ENCODE peak calls at places on chromosomes 5 and 9, in nine cellular contexts. One of them, this sample, is unnamed.

GRCh38 chr5:55600086-55600485 is 65.3 kb upstream of the PLPP1 start:
- DNase-seq in mammary epithelial cell: no peak
- DNase-seq in foreskin fibroblast: no peak
- DNase-seq in lower lobe of right lung: no peak
- DNase-seq in brain microvascular endothelial cell: no peak
- DNase-seq in AG09309: no peak
- DNase-seq in astrocyte of the spinal cord: no peak
- DNase-seq in fibroblast of mammary gland: no peak
- DNase-seq in activated CD8-positive, alpha-beta T cell treated with anti-CD3 and anti-CD28 coated beads for 36 hours: no peak
- DNase-seq in this sample: no peak

GRCh38 chr5:16669776-16670175 is 53.0 kb upstream of the RETREG1 start:
- DNase-seq in mammary epithelial cell: no peak
- DNase-seq in foreskin fibroblast: peak
- DNase-seq in lower lobe of right lung: no peak
- DNase-seq in brain microvascular endothelial cell: peak
- DNase-seq in AG09309: no peak
- DNase-seq in astrocyte of the spinal cord: peak
- DNase-seq in fibroblast of mammary gland: peak
- DNase-seq in activated CD8-positive, alpha-beta T cell treated with anti-CD3 and anti-CD28 coated beads for 36 hours: no peak
- DNase-seq in this sample: no peak

GRCh38 chr5:170809551-170809950 is 26.0 kb downstream of the GABRP start:
- DNase-seq in mammary epithelial cell: peak
- DNase-seq in foreskin fibroblast: peak
- DNase-seq in lower lobe of right lung: no peak
- DNase-seq in brain microvascular endothelial cell: peak
- DNase-seq in AG09309: peak
- DNase-seq in astrocyte of the spinal cord: peak
- DNase-seq in fibroblast of mammary gland: peak
- DNase-seq in activated CD8-positive, alpha-beta T cell treated with anti-CD3 and anti-CD28 coated beads for 36 hours: no peak
- DNase-seq in this sample: no peak

GRCh38 chr5:82367930-82368329 is 89.8 kb upstream of the RPS23 start:
- DNase-seq in mammary epithelial cell: no peak
- DNase-seq in foreskin fibroblast: no peak
- DNase-seq in lower lobe of right lung: no peak
- DNase-seq in brain microvascular endothelial cell: no peak
- DNase-seq in AG09309: no peak
- DNase-seq in astrocyte of the spinal cord: no peak
- DNase-seq in fibroblast of mammary gland: no peak
- DNase-seq in activated CD8-positive, alpha-beta T cell treated with anti-CD3 and anti-CD28 coated beads for 36 hours: no peak
- DNase-seq in this sample: no peak

GRCh38 chr5:83657807-83658206 is 62.8 kb downstream of the HAPLN1 start:
- DNase-seq in mammary epithelial cell: no peak
- DNase-seq in foreskin fibroblast: no peak
- DNase-seq in lower lobe of right lung: no peak
- DNase-seq in brain microvascular endothelial cell: no peak
- DNase-seq in AG09309: no peak
- DNase-seq in astrocyte of the spinal cord: no peak
- DNase-seq in fibroblast of mammary gland: no peak
- DNase-seq in activated CD8-positive, alpha-beta T cell treated with anti-CD3 and anti-CD28 coated beads for 36 hours: no peak
- DNase-seq in this sample: no peak

GRCh38 chr5:107389130-107389553 is 281.6 kb downstream of the EFNA5 start:
- DNase-seq in mammary epithelial cell: peak
- DNase-seq in foreskin fibroblast: peak
- DNase-seq in lower lobe of right lung: no peak
- DNase-seq in brain microvascular endothelial cell: peak
- DNase-seq in AG09309: no peak
- DNase-seq in astrocyte of the spinal cord: peak
- DNase-seq in fibroblast of mammary gland: peak
- DNase-seq in activated CD8-positive, alpha-beta T cell treated with anti-CD3 and anti-CD28 coated beads for 36 hours: peak
- DNase-seq in this sample: no peak

GRCh38 chr5:126531543-126532120 is 63.4 kb downstream of the ALDH7A1 start:
- DNase-seq in mammary epithelial cell: peak
- DNase-seq in foreskin fibroblast: peak
- DNase-seq in lower lobe of right lung: no peak
- DNase-seq in brain microvascular endothelial cell: no peak
- DNase-seq in AG09309: no peak
- DNase-seq in astrocyte of the spinal cord: peak
- DNase-seq in fibroblast of mammary gland: peak
- DNase-seq in activated CD8-positive, alpha-beta T cell treated with anti-CD3 and anti-CD28 coated beads for 36 hours: no peak
- DNase-seq in this sample: no peak

GRCh38 chr9:137657606-137658005 is 38.8 kb downstream of the EHMT1 start:
- DNase-seq in mammary epithelial cell: no peak
- DNase-seq in foreskin fibroblast: no peak
- DNase-seq in lower lobe of right lung: no peak
- DNase-seq in brain microvascular endothelial cell: no peak
- DNase-seq in AG09309: no peak
- DNase-seq in astrocyte of the spinal cord: no peak
- DNase-seq in fibroblast of mammary gland: no peak
- DNase-seq in activated CD8-positive, alpha-beta T cell treated with anti-CD3 and anti-CD28 coated beads for 36 hours: no peak
- DNase-seq in this sample: no peak

GRCh38 chr5:170278611-170279500 is 18.7 kb downstream of the LCP2 start:
- DNase-seq in mammary epithelial cell: no peak
- DNase-seq in foreskin fibroblast: no peak
- DNase-seq in lower lobe of right lung: peak
- DNase-seq in brain microvascular endothelial cell: no peak
- DNase-seq in AG09309: no peak
- DNase-seq in astrocyte of the spinal cord: no peak
- DNase-seq in fibroblast of mammary gland: no peak
- DNase-seq in activated CD8-positive, alpha-beta T cell treated with anti-CD3 and anti-CD28 coated beads for 36 hours: peak
- DNase-seq in this sample: no peak

GRCh38 chr5:148937239-148937638 is 110.8 kb downstream of the ADRB2 start:
- DNase-seq in mammary epithelial cell: peak
- DNase-seq in foreskin fibroblast: no peak
- DNase-seq in lower lobe of right lung: no peak
- DNase-seq in brain microvascular endothelial cell: no peak
- DNase-seq in AG09309: no peak
- DNase-seq in astrocyte of the spinal cord: no peak
- DNase-seq in fibroblast of mammary gland: no peak
- DNase-seq in activated CD8-positive, alpha-beta T cell treated with anti-CD3 and anti-CD28 coated beads for 36 hours: no peak
- DNase-seq in this sample: no peak

GRCh38 chr5:136584474-136584873 is 219.1 kb upstream of the TRPC7 start:
- DNase-seq in mammary epithelial cell: no peak
- DNase-seq in foreskin fibroblast: no peak
- DNase-seq in lower lobe of right lung: no peak
- DNase-seq in brain microvascular endothelial cell: no peak
- DNase-seq in AG09309: no peak
- DNase-seq in astrocyte of the spinal cord: no peak
- DNase-seq in fibroblast of mammary gland: no peak
- DNase-seq in activated CD8-positive, alpha-beta T cell treated with anti-CD3 and anti-CD28 coated beads for 36 hours: no peak
- DNase-seq in this sample: no peak

GRCh38 chr5:14238272-14238671 is 95.1 kb downstream of the TRIO start:
- DNase-seq in mammary epithelial cell: no peak
- DNase-seq in foreskin fibroblast: no peak
- DNase-seq in lower lobe of right lung: no peak
- DNase-seq in brain microvascular endothelial cell: no peak
- DNase-seq in AG09309: no peak
- DNase-seq in astrocyte of the spinal cord: no peak
- DNase-seq in fibroblast of mammary gland: no peak
- DNase-seq in activated CD8-positive, alpha-beta T cell treated with anti-CD3 and anti-CD28 coated beads for 36 hours: no peak
- DNase-seq in this sample: no peak

GRCh38 chr9:5511476-5511875 is 1.1 kb downstream of the PDCD1LG2 start:
- DNase-seq in mammary epithelial cell: no peak
- DNase-seq in foreskin fibroblast: no peak
- DNase-seq in lower lobe of right lung: no peak
- DNase-seq in brain microvascular endothelial cell: no peak
- DNase-seq in AG09309: no peak
- DNase-seq in astrocyte of the spinal cord: no peak
- DNase-seq in fibroblast of mammary gland: peak
- DNase-seq in activated CD8-positive, alpha-beta T cell treated with anti-CD3 and anti-CD28 coated beads for 36 hours: no peak
- DNase-seq in this sample: no peak

GRCh38 chr5:179284751-179285191 is 60.5 kb downstream of the ADAMTS2 start:
- DNase-seq in mammary epithelial cell: no peak
- DNase-seq in foreskin fibroblast: no peak
- DNase-seq in lower lobe of right lung: no peak
- DNase-seq in brain microvascular endothelial cell: no peak
- DNase-seq in AG09309: no peak
- DNase-seq in astrocyte of the spinal cord: no peak
- DNase-seq in fibroblast of mammary gland: peak
- DNase-seq in activated CD8-positive, alpha-beta T cell treated with anti-CD3 and anti-CD28 coated beads for 36 hours: no peak
- DNase-seq in this sample: no peak

GRCh38 chr5:62828757-62829156 is 250.1 kb downstream of the LRRC70 start:
- DNase-seq in mammary epithelial cell: no peak
- DNase-seq in foreskin fibroblast: no peak
- DNase-seq in lower lobe of right lung: no peak
- DNase-seq in brain microvascular endothelial cell: no peak
- DNase-seq in AG09309: no peak
- DNase-seq in astrocyte of the spinal cord: no peak
- DNase-seq in fibroblast of mammary gland: no peak
- DNase-seq in activated CD8-positive, alpha-beta T cell treated with anti-CD3 and anti-CD28 coated beads for 36 hours: no peak
- DNase-seq in this sample: no peak

GRCh38 chr9:966936-967335 is 9.5 kb upstream of the DMRT3 start:
- DNase-seq in mammary epithelial cell: no peak
- DNase-seq in foreskin fibroblast: no peak
- DNase-seq in lower lobe of right lung: no peak
- DNase-seq in brain microvascular endothelial cell: no peak
- DNase-seq in AG09309: no peak
- DNase-seq in astrocyte of the spinal cord: no peak
- DNase-seq in fibroblast of mammary gland: no peak
- DNase-seq in activated CD8-positive, alpha-beta T cell treated with anti-CD3 and anti-CD28 coated beads for 36 hours: no peak
- DNase-seq in this sample: no peak

GRCh38 chr5:168867271-168867670 is 288.1 kb upstream of the PANK3 start:
- DNase-seq in mammary epithelial cell: no peak
- DNase-seq in foreskin fibroblast: no peak
- DNase-seq in lower lobe of right lung: no peak
- DNase-seq in brain microvascular endothelial cell: no peak
- DNase-seq in AG09309: no peak
- DNase-seq in astrocyte of the spinal cord: no peak
- DNase-seq in fibroblast of mammary gland: no peak
- DNase-seq in activated CD8-positive, alpha-beta T cell treated with anti-CD3 and anti-CD28 coated beads for 36 hours: no peak
- DNase-seq in this sample: no peak

DNA sequence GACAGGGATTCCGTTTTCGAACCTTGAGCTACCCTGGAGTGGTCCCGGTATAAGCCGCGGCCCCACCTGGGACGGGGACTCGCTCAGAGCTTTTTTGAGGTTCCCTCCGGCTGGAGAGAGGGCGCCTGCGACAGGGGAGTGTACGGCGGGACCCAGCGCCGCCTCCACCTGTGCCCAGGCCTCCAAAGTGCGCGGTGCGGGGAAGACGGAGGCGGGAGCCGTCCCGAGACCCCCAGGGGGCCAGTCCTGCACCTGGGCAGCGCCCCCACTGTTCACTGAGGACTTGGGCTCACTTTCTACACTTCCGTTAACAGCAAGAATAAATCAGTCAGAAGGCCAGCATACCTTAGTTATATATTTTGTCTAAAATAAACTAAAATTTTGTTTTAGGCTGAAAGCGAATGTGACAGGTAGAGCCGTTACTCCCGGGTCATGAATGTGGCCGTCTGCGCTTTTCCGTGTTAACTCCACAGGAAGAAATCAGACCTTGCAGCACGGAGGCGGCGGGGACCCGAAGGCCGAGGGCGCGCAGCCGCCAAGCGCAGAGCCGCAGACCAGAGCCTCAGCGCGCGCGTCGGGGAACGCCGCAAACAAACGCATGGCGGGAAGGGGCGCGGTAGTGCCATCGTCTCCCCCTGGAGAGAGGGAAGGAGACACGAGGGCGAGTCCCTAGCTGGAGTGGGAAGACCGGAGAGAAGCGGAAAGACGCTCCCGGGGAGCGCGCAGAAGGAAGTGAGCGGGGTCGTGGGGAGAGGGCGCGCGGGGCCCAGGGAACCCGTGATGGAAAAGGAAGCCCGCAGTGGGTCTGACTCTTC is 14.1 kb downstream of the TRIM7 start:
- DNase-seq in mammary epithelial cell: peak
- DNase-seq in foreskin fibroblast: no peak
- DNase-seq in lower lobe of right lung: peak
- DNase-seq in brain microvascular endothelial cell: no peak
- DNase-seq in AG09309: no peak
- DNase-seq in astrocyte of the spinal cord: no peak
- DNase-seq in fibroblast of mammary gland: no peak
- DNase-seq in activated CD8-positive, alpha-beta T cell treated with anti-CD3 and anti-CD28 coated beads for 36 hours: peak
- DNase-seq in this sample: peak
- TF ChIP-seq CTCF in mammary epithelial cell: no peak
- TF ChIP-seq CTCF in foreskin fibroblast: peak
- TF ChIP-seq CTCF in lower lobe of right lung: no peak
- TF ChIP-seq CTCF in brain microvascular endothelial cell: peak
- TF ChIP-seq CTCF in AG09309: no peak
- TF ChIP-seq CTCF in astrocyte of the spinal cord: peak
- TF ChIP-seq CTCF in fibroblast of mammary gland: no peak
- TF ChIP-seq CTCF in activated CD8-positive, alpha-beta T cell treated with anti-CD3 and anti-CD28 coated beads for 36 hours: peak
- TF ChIP-seq CTCF in this sample: no peak

DNA sequence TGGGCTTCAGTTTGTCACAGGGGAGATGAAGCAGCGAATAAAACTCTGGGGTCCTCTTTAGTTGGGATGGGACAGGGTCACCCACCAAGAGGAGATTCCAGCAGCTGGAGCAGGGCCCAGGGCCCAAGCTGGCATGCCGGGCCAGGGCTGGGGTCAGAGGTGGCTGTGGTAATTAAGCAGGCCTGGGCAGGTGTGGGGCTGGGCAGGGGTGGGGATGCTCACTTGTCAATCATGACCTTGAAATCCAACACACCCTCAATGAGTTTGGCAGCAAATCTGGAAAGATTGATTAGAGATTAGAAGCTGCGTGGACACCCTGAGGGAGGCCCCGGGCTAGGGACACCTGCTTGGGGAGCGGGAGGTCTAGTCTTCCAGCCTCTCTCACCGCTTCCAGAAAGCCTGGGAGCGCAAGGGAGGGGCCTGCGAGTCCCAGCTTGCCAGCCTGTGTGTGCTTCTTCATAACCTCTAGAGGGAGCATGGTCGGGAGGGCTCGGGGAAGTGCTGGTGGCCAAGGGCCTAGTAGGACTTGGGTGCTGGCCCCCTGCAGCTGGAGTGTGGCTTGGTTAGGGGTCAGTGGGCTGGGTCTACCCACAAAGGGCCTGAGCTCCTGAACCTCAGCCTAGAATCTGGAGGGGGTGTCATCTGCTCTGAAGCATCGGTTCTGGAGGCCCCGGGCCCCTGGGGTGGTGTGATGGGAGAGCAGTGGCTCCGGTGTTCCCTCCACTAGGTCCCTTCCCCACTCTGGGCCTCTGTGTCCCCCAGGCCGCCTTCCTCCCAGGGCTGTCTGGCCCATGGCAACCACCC is 7.6 kb downstream of the CRAT start:
- DNase-seq in mammary epithelial cell: peak
- DNase-seq in foreskin fibroblast: peak
- DNase-seq in lower lobe of right lung: peak
- DNase-seq in brain microvascular endothelial cell: peak
- DNase-seq in AG09309: no peak
- DNase-seq in astrocyte of the spinal cord: peak
- DNase-seq in fibroblast of mammary gland: peak
- DNase-seq in activated CD8-positive, alpha-beta T cell treated with anti-CD3 and anti-CD28 coated beads for 36 hours: peak
- DNase-seq in this sample: no peak
- TF ChIP-seq CTCF in mammary epithelial cell: peak
- TF ChIP-seq CTCF in foreskin fibroblast: peak
- TF ChIP-seq CTCF in lower lobe of right lung: peak
- TF ChIP-seq CTCF in brain microvascular endothelial cell: peak
- TF ChIP-seq CTCF in AG09309: peak
- TF ChIP-seq CTCF in astrocyte of the spinal cord: peak
- TF ChIP-seq CTCF in fibroblast of mammary gland: peak
- TF ChIP-seq CTCF in activated CD8-positive, alpha-beta T cell treated with anti-CD3 and anti-CD28 coated beads for 36 hours: no peak
- TF ChIP-seq CTCF in this sample: peak

GRCh38 chr9:90489066-90489465 is 153.6 kb downstream of the DIRAS2 start:
- DNase-seq in mammary epithelial cell: no peak
- DNase-seq in foreskin fibroblast: no peak
- DNase-seq in lower lobe of right lung: no peak
- DNase-seq in brain microvascular endothelial cell: no peak
- DNase-seq in AG09309: no peak
- DNase-seq in astrocyte of the spinal cord: no peak
- DNase-seq in fibroblast of mammary gland: no peak
- DNase-seq in activated CD8-positive, alpha-beta T cell treated with anti-CD3 and anti-CD28 coated beads for 36 hours: no peak
- DNase-seq in this sample: no peak
- TF ChIP-seq CTCF in mammary epithelial cell: no peak
- TF ChIP-seq CTCF in foreskin fibroblast: no peak
- TF ChIP-seq CTCF in lower lobe of right lung: no peak
- TF ChIP-seq CTCF in brain microvascular endothelial cell: no peak
- TF ChIP-seq CTCF in AG09309: no peak
- TF ChIP-seq CTCF in astrocyte of the spinal cord: no peak
- TF ChIP-seq CTCF in fibroblast of mammary gland: no peak
- TF ChIP-seq CTCF in activated CD8-positive, alpha-beta T cell treated with anti-CD3 and anti-CD28 coated beads for 36 hours: no peak
- TF ChIP-seq CTCF in this sample: no peak

GRCh38 chr5:133421394-133421793 is 190.9 kb downstream of the FSTL4 start:
- DNase-seq in mammary epithelial cell: no peak
- DNase-seq in foreskin fibroblast: no peak
- DNase-seq in lower lobe of right lung: no peak
- DNase-seq in brain microvascular endothelial cell: peak
- DNase-seq in AG09309: no peak
- DNase-seq in astrocyte of the spinal cord: no peak
- DNase-seq in fibroblast of mammary gland: peak
- DNase-seq in activated CD8-positive, alpha-beta T cell treated with anti-CD3 and anti-CD28 coated beads for 36 hours: peak
- DNase-seq in this sample: no peak
- TF ChIP-seq CTCF in mammary epithelial cell: no peak
- TF ChIP-seq CTCF in foreskin fibroblast: peak
- TF ChIP-seq CTCF in lower lobe of right lung: no peak
- TF ChIP-seq CTCF in brain microvascular endothelial cell: peak
- TF ChIP-seq CTCF in AG09309: peak
- TF ChIP-seq CTCF in astrocyte of the spinal cord: peak
- TF ChIP-seq CTCF in fibroblast of mammary gland: peak
- TF ChIP-seq CTCF in activated CD8-positive, alpha-beta T cell treated with anti-CD3 and anti-CD28 coated beads for 36 hours: no peak
- TF ChIP-seq CTCF in this sample: peak